ENCODE peak calls at places on chromosomes 6 and 20, in eight cellular contexts. Z is foreskin fibroblast; A is HuH-7; U is NCI-H460; T is GM03348; M is SK-MEL-5; D is effector memory CD8-positive, alpha-beta T cell; G is HCEC 1CT. B is an unnamed sample.

GRCh38 chr20:1324598-1325172 is 4.3 kb downstream of the SDCBP2 start:
- DNase-seq in Z (no peak), A (no peak), U (peak; percentile 58), T (peak; percentile 54), M (no peak), D (no peak), G (peak; percentile 67), B (no peak)

GRCh38 chr6:165266236-165267025 is 43.0 kb downstream of the C6orf118 start:
- DNase-seq in Z (no peak), A (no peak), U (no peak), T (no peak), M (no peak), D (no peak), G (no peak), B (no peak)

GRCh38 chr20:63656451-63656850 is 1.7 kb upstream of the RTEL1 start:
- DNase-seq in Z (no peak), A (no peak), U (no peak), T (no peak), M (no peak), D (no peak), G (no peak), B (no peak)

GRCh38 chr20:34579936-34580587 is 21.5 kb downstream of the MAP1LC3A start:
- DNase-seq in Z (no peak), A (no peak), U (no peak), T (peak; percentile 35), M (no peak), D (no peak), G (no peak), B (no peak)

GRCh38 chr20:37336369-37337207 is 9.4 kb upstream of the SRC start:
- DNase-seq in Z (no peak), A (no peak), U (no peak), T (peak; percentile 78), M (no peak), D (no peak), G (no peak), B (no peak)

GRCh38 chr6:73854998-73855718 is 159.2 kb downstream of the CD109 start:
- DNase-seq in Z (peak; percentile 41), A (peak; percentile 37), U (peak; percentile 54), T (peak; percentile 60), M (peak; percentile 69), D (peak; percentile 18), G (peak; percentile 63), B (peak; percentile 61)

GRCh38 chr20:54690323-54690722 is 214.9 kb downstream of the DOK5 start:
- DNase-seq in Z (no peak), A (no peak), U (no peak), T (no peak), M (no peak), D (no peak), G (no peak), B (no peak)

GRCh38 chr20:48006036-48006833 is 221.0 kb upstream of the SULF2 start:
- DNase-seq in Z (no peak), A (no peak), U (no peak), T (no peak), M (no peak), D (no peak), G (no peak), B (no peak)

GRCh38 chr20:10719740-10720380 is 46.1 kb upstream of the JAG1 start:
- DNase-seq in Z (no peak), A (no peak), U (no peak), T (no peak), M (peak; percentile 10), D (no peak), G (no peak), B (peak; percentile 51)

GRCh38 chr6:87907521-87907920 is 140.1 kb upstream of the SPACA1 start:
- DNase-seq in Z (no peak), A (no peak), U (no peak), T (peak; percentile 65), M (no peak), D (peak; percentile 29), G (peak; percentile 75), B (no peak)

GRCh38 chr6:55993418-55993817 is 118.0 kb upstream of the BMP5 start:
- DNase-seq in Z (no peak), A (no peak), U (no peak), T (no peak), M (no peak), D (no peak), G (no peak), B (no peak)

GRCh38 chr6:169383265-169383664 is 129.6 kb upstream of the THBS2 start:
- DNase-seq in Z (no peak), A (no peak), U (no peak), T (no peak), M (no peak), D (no peak), G (no peak), B (no peak)

GRCh38 chr20:535958-536357 is 7.6 kb downstream of the CSNK2A1 start:
- DNase-seq in Z (no peak), A (no peak), U (no peak), T (no peak), M (no peak), D (no peak), G (no peak), B (no peak)

GRCh38 chr20:3797592-3798404 is 1.7 kb downstream of the CDC25B start:
- DNase-seq in Z (no peak), A (peak; percentile 59), U (no peak), T (no peak), M (no peak), D (no peak), G (no peak), B (no peak)

GRCh38 chr6:159089443-159089842 is 44.7 kb upstream of the TAGAP start:
- DNase-seq in Z (no peak), A (no peak), U (no peak), T (no peak), M (no peak), D (no peak), G (no peak), B (no peak)

GRCh38 chr6:147017153-147017552 is 187.1 kb upstream of the STXBP5 start:
- DNase-seq in Z (no peak), A (no peak), U (no peak), T (no peak), M (no peak), D (no peak), G (no peak), B (no peak)

GRCh38 chr6:64376394-64376793 is 740.8 kb downstream of the PHF3 start:
- DNase-seq in Z (no peak), A (no peak), U (no peak), T (no peak), M (no peak), D (no peak), G (no peak), B (no peak)

GRCh38 chr20:21500599-21500998 is 13.3 kb downstream of the NKX2-2 start:
- DNase-seq in Z (no peak), A (no peak), U (no peak), T (no peak), M (no peak), D (no peak), G (no peak), B (no peak)

GRCh38 chr6:2196079-2196679 is 49.2 kb downstream of the GMDS start:
- DNase-seq in Z (peak; percentile 29), A (peak; percentile 35), U (peak; percentile 41), T (peak; percentile 54), M (peak; percentile 82), D (peak; percentile 29), G (peak; percentile 37), B (peak; percentile 66)

GRCh38 chr6:97586344-97586743 is 303.3 kb upstream of the MMS22L start:
- DNase-seq in Z (no peak), A (peak; percentile 1), U (no peak), T (peak; percentile 55), M (peak; percentile 46), D (no peak), G (no peak), B (no peak)

GRCh38 chr20:33915726-33916331 is 77.9 kb upstream of the RALY start:
- DNase-seq in Z (no peak), A (peak; percentile 75), U (peak; percentile 22), T (peak; percentile 49), M (peak; percentile 78), D (peak; percentile 56), G (no peak), B (no peak)

GRCh38 chr6:44104661-44105060 is 22.6 kb downstream of the MRPL14 start:
- DNase-seq in Z (no peak), A (no peak), U (no peak), T (no peak), M (no peak), D (no peak), G (no peak), B (no peak)

GRCh38 chr6:29516108-29516507 is 28.4 kb upstream of the MAS1L start:
- DNase-seq in Z (peak; percentile 1), A (no peak), U (no peak), T (no peak), M (peak; percentile 61), D (peak; percentile 9), G (peak; percentile 52), B (no peak)

GRCh38 chr6:72959821-72960220 is 265.5 kb downstream of the KHDC1L start:
- DNase-seq in Z (no peak), A (no peak), U (no peak), T (no peak), M (no peak), D (no peak), G (no peak), B (no peak)

GRCh38 chr6:168574699-168575195 is 133.8 kb downstream of the SMOC2 start:
- DNase-seq in Z (no peak), A (no peak), U (no peak), T (no peak), M (no peak), D (no peak), G (no peak), B (no peak)

GRCh38 chr6:21596379-21597242 is 3.1 kb downstream of the SOX4 start:
- DNase-seq in Z (peak; percentile 18), A (no peak), U (peak; percentile 40), T (peak; percentile 63), M (peak; percentile 73), D (peak; percentile 1), G (peak; percentile 72), B (peak; percentile 67)

GRCh38 chr6:85291326-85291725 is 158.6 kb upstream of the NT5E start:
- DNase-seq in Z (no peak), A (no peak), U (no peak), T (no peak), M (no peak), D (no peak), G (no peak), B (no peak)

GRCh38 chr6:392441-393390 is 1.2 kb downstream of the IRF4 start:
- DNase-seq in Z (no peak), A (no peak), U (no peak), T (peak; percentile 27), M (no peak), D (peak; percentile 40), G (no peak), B (no peak)

GRCh38 chr20:8310618-8311017 is 178.6 kb downstream of the PLCB1 start:
- DNase-seq in Z (no peak), A (no peak), U (no peak), T (no peak), M (no peak), D (no peak), G (no peak), B (no peak)

GRCh38 chr20:38201356-38201755 is 36.3 kb upstream of the TGM2 start:
- DNase-seq in Z (peak; percentile 84), A (no peak), U (no peak), T (peak; percentile 82), M (peak; percentile 33), D (no peak), G (peak; percentile 84), B (no peak)

GRCh38 chr6:138824482-138825134 is 28.7 kb downstream of the ECT2L start:
- DNase-seq in Z (no peak), A (no peak), U (no peak), T (no peak), M (no peak), D (no peak), G (no peak), B (no peak)

B was measured in HAP-1.